ENCODE peak calls at places on chromosomes 2 and 18, in ten cellular contexts. K, B, Q, C, J, E, M, W, L and I are unnamed samples.

GRCh38 chr2:163155279-163155883 is 316.8 kb upstream of the KCNH7 start:
- DNase-seq in C (peak), L (no peak), E (peak), W (peak), J (peak), Q (no peak), B (no peak), K (peak), M (peak), I (peak)

GRCh38 chr2:40144022-40144421 is 307.9 kb downstream of the SLC8A1 start:
- DNase-seq in K (no peak), B (no peak), L (no peak), C (no peak), E (no peak), Q (no peak), M (no peak), J (no peak), W (no peak), I (no peak)

GRCh38 chr18:10036479-10036878 is 122.7 kb downstream of the VAPA start:
- DNase-seq in L (no peak), E (no peak), M (no peak), W (no peak), B (no peak), Q (no peak), C (no peak), K (no peak), J (no peak), I (no peak)

GRCh38 chr2:113105047-113105446 is 22.4 kb upstream of the IL1RN start:
- DNase-seq in C (peak), B (peak), E (no peak), L (no peak), Q (no peak), K (no peak), M (peak), J (no peak), W (no peak), I (no peak)

GRCh38 chr2:38251940-38252339 is 125.1 kb downstream of the ATL2 start:
- DNase-seq in Q (no peak), J (no peak), B (no peak), L (no peak), K (no peak), W (no peak), E (no peak), C (no peak), M (no peak), I (peak)

GRCh38 chr2:109098251-109098920 is 30.6 kb upstream of the SH3RF3 start:
- DNase-seq in C (peak), L (no peak), Q (no peak), B (no peak), M (peak), J (no peak), W (no peak), E (peak), K (no peak), I (no peak)

GRCh38 chr2:17934721-17935120 is 56.3 kb downstream of the KCNS3 start:
- DNase-seq in W (no peak), K (no peak), B (no peak), L (no peak), E (no peak), Q (no peak), M (peak), J (no peak), C (peak), I (no peak)

GRCh38 chr18:37946324-37946723 is 380.7 kb upstream of the CELF4 start:
- DNase-seq in M (no peak), Q (no peak), J (no peak), C (no peak), K (no peak), B (no peak), E (no peak), L (no peak), W (no peak), I (no peak)

GRCh38 chr2:165743442-165743841 is 50.6 kb downstream of the GALNT3 start:
- DNase-seq in B (no peak), L (no peak), Q (no peak), C (no peak), M (no peak), W (peak), E (no peak), J (no peak), K (no peak), I (peak)

GRCh38 chr18:44789704-44790103 is 109.0 kb downstream of the SETBP1 start:
- DNase-seq in Q (no peak), J (no peak), K (no peak), W (no peak), L (no peak), B (no peak), E (peak), M (no peak), C (peak), I (no peak)

GRCh38 chr18:68438983-68439382 is 275.9 kb downstream of the TMX3 start:
- DNase-seq in M (peak), J (no peak), W (no peak), B (no peak), Q (no peak), K (no peak), L (no peak), C (peak), E (no peak), I (no peak)

GRCh38 chr2:27264753-27265535 is 2.1 kb upstream of the SLC30A3 start:
- DNase-seq in W (peak), L (no peak), M (no peak), J (peak), K (peak), C (peak), B (peak), E (peak), Q (peak), I (peak)

GRCh38 chr2:190535586-190535985 is 1.1 kb upstream of the NEMP2 start:
- DNase-seq in E (no peak), M (no peak), W (peak), J (no peak), B (no peak), K (no peak), C (no peak), Q (no peak), L (no peak), I (no peak)

GRCh38 chr18:56068030-56068671 is 480.2 kb upstream of the TCF4 start:
- DNase-seq in K (peak), L (no peak), M (peak), J (no peak), E (peak), Q (no peak), B (no peak), W (no peak), C (peak), I (no peak)

GRCh38 chr2:80592106-80592505 is 287.6 kb upstream of the LRRTM1 start:
- DNase-seq in Q (no peak), E (no peak), M (no peak), C (no peak), W (no peak), K (no peak), L (no peak), B (no peak), J (no peak), I (no peak)

GRCh38 chr2:20141056-20141762 is 83.7 kb downstream of the SDC1 start:
- DNase-seq in L (no peak), E (peak), Q (no peak), M (peak), K (peak), J (no peak), C (peak), W (no peak), B (no peak), I (no peak)

GRCh38 chr2:47640356-47640755 is 142.6 kb upstream of the MSH6 start:
- DNase-seq in Q (no peak), K (no peak), M (no peak), C (no peak), E (no peak), W (no peak), L (no peak), J (no peak), B (no peak), I (no peak)